ENCODE peak calls at places on chromosomes 2 and 18, in four cellular contexts. D is iPS-NIHi11; P is activated CD4-positive, alpha-beta T cell treated with anti-CD3 and anti-CD28 coated beads for 48 hours; Q is SK-N-SH. E is an unnamed sample.

GRCh38 chr2:239951117-239951734 is 73.9 kb downstream of the NDUFA10 start:
- DNase-seq in D (no peak), P (no peak), Q (no peak), E (no peak)

GRCh38 chr18:56501896-56502295 is 136.5 kb downstream of the TXNL1 start:
- DNase-seq in D (no peak), P (no peak), Q (no peak), E (no peak)

GRCh38 chr2:10190255-10190654 is 67.7 kb downstream of the RRM2 start:
- DNase-seq in D (no peak), P (no peak), Q (no peak), E (no peak)

GRCh38 chr18:34647251-34647650 is 62.8 kb upstream of the DTNA start:
- DNase-seq in D (peak; percentile 56), P (no peak), Q (no peak), E (no peak)

GRCh38 chr2:45651415-45652089 is at the start of gene PRKCE:
- DNase-seq in D (peak; percentile 60), P (peak; percentile 70), Q (peak; percentile 91), E (peak; percentile 62)

GRCh38 chr2:15795426-15795825 is 144.9 kb upstream of the MYCN start:
- DNase-seq in D (no peak), P (no peak), Q (peak; percentile 81), E (no peak)

GRCh38 chr2:176473177-176473576 is 203.9 kb downstream of the MTX2 start:
- DNase-seq in D (no peak), P (peak; percentile 20), Q (no peak), E (no peak)

GRCh38 chr2:120109186-120110061 is 96.5 kb downstream of the EPB41L5 start:
- DNase-seq in D (peak; percentile 7), P (no peak), Q (peak; percentile 41), E (no peak)

GRCh38 chr2:225630824-225631533 is 231.5 kb downstream of the NYAP2 start:
- DNase-seq in D (no peak), P (no peak), Q (no peak), E (no peak)

E was measured in stimulated activated naive CD8-positive, alpha-beta T cell treated with anti-CD3 and anti-CD28 coated beads, Interleukin-15, Interleukin-2, amounts not matched to agents 100 U/mL and 50 U/mL, for 24 hours.